ENCODE peak calls at places on chromosomes 2 and 18, in four cellular contexts. U is WTC11, O is K562, X is HepG2. W is an unnamed sample.

GRCh38 chr2:95278051-95278471 is 3.8 kb downstream of the PROM2 start:
- DNase-seq in U (no peak), O (peak), X (no peak), W (no peak)

GRCh38 chr2:235937092-235937491 is 231.1 kb downstream of the GBX2 start:
- DNase-seq in U (no peak), O (no peak), X (no peak), W (no peak)

GRCh38 chr2:232882505-232883115 is 12.5 kb downstream of the SNORC start:
- DNase-seq in U (no peak), O (no peak), X (no peak), W (no peak)

GRCh38 chr18:26960901-26961300 is 95.4 kb upstream of the AQP4 start:
- DNase-seq in U (no peak), O (no peak), X (no peak), W (no peak)

GRCh38 chr2:9858730-9859068 is 15.4 kb downstream of the TAF1B start:
- DNase-seq in U (no peak), O (no peak), X (no peak), W (no peak)

GRCh38 chr2:63679252-63679850 is 90.6 kb downstream of the MDH1 start:
- DNase-seq in U (no peak), O (no peak), X (no peak), W (no peak)

GRCh38 chr2:235937526-235937925 is 230.7 kb downstream of the GBX2 start:
- DNase-seq in U (no peak), O (no peak), X (no peak), W (no peak)

GRCh38 chr2:42787424-42787787 is 5.0 kb downstream of the HAAO start:
- DNase-seq in U (no peak), O (no peak), X (no peak), W (no peak)

GRCh38 chr2:110770696-110771425 is 38.5 kb downstream of the ACOXL start:
- DNase-seq in U (no peak), O (no peak), X (no peak), W (no peak)

GRCh38 chr2:29518010-29518409 is 402.8 kb downstream of the CLIP4 start:
- DNase-seq in U (no peak), O (no peak), X (no peak), W (no peak)

GRCh38 chr18:37958499-37958898 is 392.9 kb upstream of the CELF4 start:
- DNase-seq in U (no peak), O (no peak), X (no peak), W (no peak)

GRCh38 chr2:55160422-55160821 is 71.7 kb downstream of the CLHC1 start:
- DNase-seq in U (no peak), O (no peak), X (no peak), W (no peak)

GRCh38 chr2:15965564-15966019 is 25.2 kb downstream of the MYCN start:
- DNase-seq in U (no peak), O (no peak), X (no peak), W (no peak)

GRCh38 chr2:67259581-67260347 is 137.4 kb upstream of the ETAA1 start:
- DNase-seq in U (no peak), O (no peak), X (no peak), W (no peak)

GRCh38 chr2:7269993-7270392 is 352.8 kb downstream of the RNF144A start:
- DNase-seq in U (no peak), O (no peak), X (no peak), W (no peak)

GRCh38 chr2:160387558-160388262 is 105.9 kb downstream of the RBMS1 start:
- DNase-seq in U (no peak), O (no peak), X (no peak), W (no peak)

GRCh38 chr18:394276-394996 is 106.1 kb downstream of the COLEC12 start:
- DNase-seq in U (no peak), O (no peak), X (no peak), W (no peak)

GRCh38 chr2:218832520-218832919 is 917 bp upstream of the PRKAG3 start:
- DNase-seq in U (no peak), O (no peak), X (no peak), W (no peak)

GRCh38 chr2:196369967-196370366 is 198.6 kb upstream of the STK17B start:
- DNase-seq in U (no peak), O (no peak), X (no peak), W (no peak)

GRCh38 chr2:216827073-216827725 is 32.7 kb downstream of the TNP1 start:
- DNase-seq in U (no peak), O (no peak), X (no peak), W (no peak)

GRCh38 chr2:98382739-98383138 is 36.5 kb downstream of the CNGA3 start:
- DNase-seq in U (no peak), O (no peak), X (no peak), W (no peak)

GRCh38 chr2:84395819-84396218 is 63.3 kb downstream of the SUCLG1 start:
- DNase-seq in U (no peak), O (no peak), X (no peak), W (no peak)

GRCh38 chr2:164260506-164260905 is 360.8 kb downstream of the GRB14 start:
- DNase-seq in U (no peak), O (no peak), X (no peak), W (no peak)

GRCh38 chr2:148524519-148524919 is 120.0 kb upstream of the EPC2 start:
- DNase-seq in U (no peak), O (no peak), X (no peak), W (no peak)
- TF ChIP-seq JUN in U (no peak), O (no peak), X (no peak), W (no peak)

GRCh38 chr2:45121236-45121927 is 112.1 kb upstream of the SIX2 start:
- DNase-seq in U (no peak), O (no peak), X (no peak), W (no peak)

GRCh38 chr2:45117383-45117782 is 108.1 kb upstream of the SIX2 start:
- DNase-seq in U (no peak), O (no peak), X (no peak), W (peak)

GRCh38 chr2:45120546-45120945 is 111.3 kb upstream of the SIX2 start:
- DNase-seq in U (no peak), O (no peak), X (no peak), W (no peak)

GRCh38 chr2:45119855-45120254 is 110.6 kb upstream of the SIX2 start:
- DNase-seq in U (no peak), O (no peak), X (no peak), W (no peak)

DNA sequence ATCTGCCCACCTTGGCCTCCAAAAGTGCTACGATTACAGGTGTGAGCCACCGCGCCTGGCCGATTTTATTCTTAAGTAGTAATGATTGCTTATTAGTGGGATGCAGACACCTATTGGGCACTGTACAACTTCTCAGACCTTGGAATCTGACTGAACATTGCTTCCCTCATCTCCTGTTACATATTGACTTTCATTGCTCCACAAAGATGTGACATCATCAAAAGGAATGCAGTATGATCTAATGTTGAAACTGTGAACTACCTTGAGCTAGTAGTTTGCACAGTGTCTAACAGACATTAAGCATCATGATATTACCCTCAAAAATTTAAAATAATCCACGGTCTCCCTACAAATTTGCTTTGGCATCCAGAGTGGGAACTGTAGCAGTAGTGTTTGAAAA is 109.8 kb upstream of the SIX2 start:
- DNase-seq in U (no peak), O (no peak), X (peak), W (no peak)
- TF ChIP-seq SP1 in U (no peak), O (no peak), X (no peak), W (no peak)

GRCh38 chr2:48755473-48755872 is at the start of gene LHCGR:
- DNase-seq in U (peak), O (no peak), X (no peak), W (no peak)
- TF ChIP-seq MAX in U (peak), O (no peak), X (no peak), W (peak)

GRCh38 chr2:241182531-241183133 is 5.8 kb upstream of the ANO7 start:
- DNase-seq in U (no peak), O (no peak), X (no peak), W (no peak)
- TF ChIP-seq JUN in U (no peak), O (no peak), X (no peak), W (no peak)

DNA sequence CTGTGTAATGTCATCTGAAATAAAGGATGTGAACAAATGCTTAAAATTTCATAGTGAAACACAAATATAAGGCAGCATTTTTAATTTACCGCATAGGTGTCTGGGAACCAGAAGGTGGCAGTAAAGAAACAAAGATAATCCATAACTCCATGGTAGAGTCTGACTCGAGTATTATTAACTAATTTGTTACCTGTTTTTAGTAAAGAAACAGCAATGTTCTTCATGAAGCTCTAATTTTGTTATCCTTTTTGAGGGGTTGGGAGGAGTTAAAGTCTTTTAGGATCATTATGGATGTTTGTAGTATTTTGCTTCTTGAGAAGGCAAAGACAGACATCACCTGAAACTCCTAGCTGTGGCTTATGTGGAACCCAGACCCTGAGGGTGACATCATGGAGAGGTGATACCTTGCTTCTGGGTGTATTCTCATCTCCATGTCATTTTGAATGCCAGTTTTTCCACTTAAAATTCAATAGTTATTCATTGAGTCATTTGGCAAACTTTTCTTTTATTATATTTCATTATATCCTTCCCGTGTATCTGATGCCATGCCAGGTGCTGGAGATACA is 286.2 kb upstream of the EPAS1 start:
- DNase-seq in U (no peak), O (no peak), X (peak), W (peak)
- TF ChIP-seq SP1 in U (no peak), O (no peak), X (no peak), W (no peak)

GRCh38 chr2:23609254-23609653 is 224.3 kb downstream of the KLHL29 start:
- DNase-seq in U (no peak), O (no peak), X (no peak), W (no peak)
- TF ChIP-seq MAX in U (no peak), O (no peak), X (no peak), W (no peak)

GRCh38 chr2:105143467-105144127 is 97.9 kb upstream of the GPR45 start:
- DNase-seq in U (peak), O (peak), X (no peak), W (peak)
- TF ChIP-seq JUN in U (no peak), O (no peak), X (no peak), W (no peak)

GRCh38 chr18:56716692-56717146 is 65.6 kb downstream of the WDR7 start:
- DNase-seq in U (no peak), O (no peak), X (no peak), W (no peak)

GRCh38 chr18:56721031-56721430 is 69.9 kb downstream of the WDR7 start:
- DNase-seq in U (no peak), O (no peak), X (no peak), W (no peak)

GRCh38 chr18:56723706-56724105 is 72.5 kb downstream of the WDR7 start:
- DNase-seq in U (no peak), O (no peak), X (no peak), W (no peak)

GRCh38 chr18:56722518-56722917 is 71.4 kb downstream of the WDR7 start:
- DNase-seq in U (no peak), O (no peak), X (no peak), W (no peak)

DNA sequence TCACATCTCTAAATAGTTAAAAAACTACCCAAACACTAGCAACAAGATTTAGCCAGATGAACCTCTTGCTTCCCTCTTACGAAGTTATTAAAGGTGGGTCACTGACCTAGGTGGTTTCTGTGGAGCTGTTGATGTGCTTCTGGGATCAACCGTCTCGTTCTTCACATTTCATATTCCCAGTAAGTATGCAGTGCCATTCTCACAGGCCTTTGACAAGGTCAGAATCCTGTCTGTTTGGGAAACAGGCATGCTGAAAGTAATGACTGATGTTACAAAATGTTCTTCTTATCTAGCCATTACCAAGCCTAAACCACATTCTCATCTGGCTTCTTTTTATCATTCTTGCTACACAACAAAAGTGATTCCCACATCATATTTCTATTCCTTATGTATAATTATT is 70.3 kb downstream of the WDR7 start:
- DNase-seq in U (no peak), O (no peak), X (no peak), W (no peak)
- TF ChIP-seq SP1 in U (no peak), O (no peak), X (no peak), W (no peak)

DNA sequence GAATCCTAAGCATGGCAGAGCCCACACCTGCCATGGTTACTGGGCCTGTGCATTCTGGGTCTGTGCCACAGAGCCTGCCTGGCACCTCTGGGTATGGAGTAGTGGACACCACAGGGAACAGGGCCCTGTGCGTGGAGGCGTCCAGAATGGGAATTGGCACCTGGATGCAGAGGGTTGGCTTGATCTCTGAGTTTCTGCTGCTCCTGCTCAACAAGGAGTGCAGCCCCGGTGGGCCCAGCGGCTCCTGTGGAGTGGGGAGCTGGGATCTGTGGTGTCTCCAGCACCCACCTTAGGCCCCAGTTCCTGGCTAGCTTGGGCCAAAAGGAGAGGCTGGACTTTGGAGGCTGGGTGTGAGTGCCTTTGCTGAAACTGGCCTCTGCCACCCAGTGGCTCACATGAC is 7.9 kb upstream of the ANKRD62 start:
- DNase-seq in U (no peak), O (no peak), X (no peak), W (no peak)
- TF ChIP-seq MAX in U (no peak), O (no peak), X (no peak), W (no peak)